ENCODE peak calls at places on chromosome 13, in six cellular contexts. K is cardiac fibroblast; H is smooth muscle cell of the brain vasculature; Q is KBM-7; G is T-cell; A is activated CD4-positive, alpha-beta T cell treated with anti-CD3 and anti-CD28 coated beads, Interleukin-2, amount 50 U/mL, for 1 hour. T is an unnamed sample.

GRCh38 chr13:98301721-98302120 is 124.7 kb upstream of the RNF113B start:
- DNase-seq in A (no peak), K (no peak), G (no peak), Q (no peak), H (no peak), T (no peak)

GRCh38 chr13:30601836-30602235 is 15.9 kb upstream of the USPL1 start:
- DNase-seq in A (no peak), K (no peak), H (no peak), Q (no peak), G (no peak), T (no peak)

GRCh38 chr13:110628952-110629701 is 13.8 kb downstream of the NAXD start:
- DNase-seq in G (no peak), Q (no peak), A (no peak), H (no peak), K (peak), T (no peak)

GRCh38 chr13:39870197-39870746 is 214.8 kb downstream of the COG6 start:
- DNase-seq in K (peak), A (no peak), G (no peak), Q (no peak), H (no peak), T (no peak)

GRCh38 chr13:85603735-85604134 is 195.5 kb downstream of the SLITRK6 start:
- DNase-seq in H (no peak), Q (no peak), A (no peak), K (no peak), G (no peak), T (no peak)

GRCh38 chr13:102651892-102652291 is 43.0 kb downstream of the METTL21C start:
- DNase-seq in G (no peak), H (no peak), A (no peak), Q (no peak), K (peak), T (no peak)

GRCh38 chr13:99830931-99831330 is 140.6 kb downstream of the ZIC5 start:
- DNase-seq in A (no peak), G (no peak), K (no peak), Q (no peak), H (no peak), T (no peak)

GRCh38 chr13:85538957-85539356 is 260.3 kb downstream of the SLITRK6 start:
- DNase-seq in H (no peak), A (no peak), G (no peak), K (no peak), Q (no peak), T (no peak)

GRCh38 chr13:80497439-80497838 is 156.5 kb upstream of the SPRY2 start:
- DNase-seq in K (no peak), H (no peak), A (no peak), Q (no peak), G (no peak), T (no peak)

T was measured in GF-D8.